ENCODE peak calls at places on chromosomes 11 and 22, in eight cellular contexts. H, W, S, C, V, Y, I and N are unnamed samples. For H3K4me1, the result is how much of the 10 kb centered on the place peaks cover.

GRCh38 chr11:76783901-76784813 is 1.0 kb downstream of the TSKU start:
- DNase-seq in H (peak), W (no peak), S (no peak), C (no peak), V (peak), Y (peak), I (peak), N (peak)

GRCh38 chr22:35477911-35478582 is 62.6 kb upstream of the RASD2 start:
- DNase-seq in H (no peak), W (peak), S (no peak), C (no peak), V (peak), Y (no peak), I (no peak), N (peak)

GRCh38 chr11:12411806-12412727 is 34.7 kb downstream of the PARVA start:
- DNase-seq in H (peak), W (peak), S (peak), C (peak), V (peak), Y (peak), I (no peak), N (peak)

GRCh38 chr11:126115820-126116319 is 53.2 kb upstream of the CDON start:
- DNase-seq in H (peak), W (peak), S (peak), C (peak), V (peak), Y (peak), I (peak), N (peak)

GRCh38 chr11:19447150-19447566 is 206.4 kb upstream of the E2F8 start:
- DNase-seq in H (no peak), W (no peak), S (no peak), C (no peak), V (no peak), Y (no peak), I (peak), N (no peak)

GRCh38 chr11:45285931-45286632 is at the start of gene SYT13:
- DNase-seq in H (peak), W (peak), S (no peak), C (no peak), V (no peak), Y (peak), I (no peak), N (peak)

GRCh38 chr11:85407648-85408047 is 219.5 kb downstream of the DLG2 start:
- DNase-seq in H (no peak), W (no peak), S (no peak), C (no peak), V (no peak), Y (no peak), I (no peak), N (no peak)

GRCh38 chr11:77055913-77056312 is 10.9 kb upstream of the CAPN5 start:
- DNase-seq in H (no peak), W (no peak), S (no peak), C (no peak), V (no peak), Y (no peak), I (no peak), N (no peak)

GRCh38 chr11:74925281-74925680 is 23.6 kb downstream of the XRRA1 start:
- DNase-seq in H (no peak), W (no peak), S (no peak), C (no peak), V (no peak), Y (no peak), I (no peak), N (no peak)

GRCh38 chr22:40180403-40180802 is 2.7 kb downstream of the TNRC6B start:
- DNase-seq in H (no peak), W (no peak), S (no peak), C (no peak), V (no peak), Y (no peak), I (no peak), N (no peak)

GRCh38 chr11:58768137-58768536 is 36.4 kb upstream of the GLYAT start:
- DNase-seq in H (no peak), W (no peak), S (no peak), C (no peak), V (no peak), Y (no peak), I (peak), N (no peak)

GRCh38 chr11:77129069-77129840 is 1.2 kb downstream of the MYO7A start:
- DNase-seq in H (no peak), W (no peak), S (no peak), C (no peak), V (no peak), Y (no peak), I (no peak), N (peak)

GRCh38 chr11:122155765-122156527 is 39.9 kb upstream of the BLID start:
- DNase-seq in H (no peak), W (no peak), S (no peak), C (no peak), V (no peak), Y (no peak), I (no peak), N (no peak)

GRCh38 chr11:13135385-13136271 is 126.5 kb downstream of the RASSF10 start:
- DNase-seq in H (no peak), W (no peak), S (no peak), C (no peak), V (no peak), Y (peak), I (no peak), N (no peak)

GRCh38 chr22:26489447-26490036 is 5.9 kb downstream of the SRRD start:
- DNase-seq in H (no peak), W (no peak), S (no peak), C (no peak), V (no peak), Y (no peak), I (no peak), N (no peak)

GRCh38 chr22:47793304-47794101 is 1031.1 kb downstream of the TBC1D22A start:
- DNase-seq in H (no peak), W (no peak), S (no peak), C (no peak), V (no peak), Y (no peak), I (no peak), N (no peak)

GRCh38 chr11:102494216-102494615 is 36.3 kb downstream of the MMP7 start:
- DNase-seq in H (peak), W (peak), S (no peak), C (no peak), V (no peak), Y (no peak), I (peak), N (no peak)

GRCh38 chr11:15720460-15720859 is 605.7 kb downstream of the INSC start:
- DNase-seq in H (no peak), W (no peak), S (no peak), C (no peak), V (no peak), Y (no peak), I (no peak), N (no peak)

GRCh38 chr11:11421509-11421908 is 68.5 kb upstream of the CSNK2A3 start:
- DNase-seq in H (no peak), W (no peak), S (no peak), C (no peak), V (no peak), Y (peak), I (no peak), N (no peak)

GRCh38 chr22:44918166-44918924 is 91.5 kb downstream of the PHF21B start:
- DNase-seq in H (no peak), W (no peak), S (no peak), C (peak), V (no peak), Y (no peak), I (peak), N (peak)

GRCh38 chr11:43933608-43934358 is 8.7 kb upstream of the C11orf96 start:
- DNase-seq in H (no peak), W (no peak), S (no peak), C (no peak), V (no peak), Y (peak), I (no peak), N (no peak)

GRCh38 chr11:21933095-21933494 is 259.8 kb upstream of the ANO5 start:
- DNase-seq in H (no peak), W (no peak), S (no peak), C (no peak), V (no peak), Y (no peak), I (no peak), N (no peak)

GRCh38 chr11:128448487-128448886 is 138.9 kb downstream of the ETS1 start:
- DNase-seq in H (peak), W (peak), S (no peak), C (no peak), V (no peak), Y (no peak), I (peak), N (peak)

GRCh38 chr11:128235958-128236357 is 351.4 kb downstream of the ETS1 start:
- DNase-seq in H (no peak), W (no peak), S (no peak), C (no peak), V (no peak), Y (no peak), I (no peak), N (no peak)

GRCh38 chr11:124070906-124071621 is 29.9 kb upstream of the OR10G7 start:
- DNase-seq in H (peak), W (peak), S (no peak), C (peak), V (peak), Y (peak), I (peak), N (peak)

GRCh38 chr22:37379085-37379484 is 48.2 kb downstream of the ELFN2 start:
- DNase-seq in H (no peak), W (no peak), S (no peak), C (no peak), V (no peak), Y (no peak), I (no peak), N (no peak)

GRCh38 chr11:93123351-93123898 is 74.4 kb downstream of the SLC36A4 start:
- DNase-seq in H (peak), W (no peak), S (no peak), C (no peak), V (peak), Y (no peak), I (no peak), N (no peak)

GRCh38 chr11:22392561-22392960 is 54.4 kb downstream of the SLC17A6 start:
- DNase-seq in H (no peak), W (no peak), S (no peak), C (no peak), V (no peak), Y (no peak), I (no peak), N (no peak)

GRCh38 chr11:117335399-117335798 is 7.7 kb downstream of the CEP164 start:
- DNase-seq in H (no peak), W (no peak), S (no peak), C (no peak), V (no peak), Y (no peak), I (no peak), N (no peak)

GRCh38 chr11:116207349-116207748 is 565.4 kb downstream of the BUD13 start:
- DNase-seq in H (no peak), W (no peak), S (no peak), C (no peak), V (no peak), Y (no peak), I (peak), N (no peak)

GRCh38 chr11:112082729-112083128 is 3.8 kb downstream of the TIMM8B start:
- DNase-seq in H (no peak), W (no peak), S (no peak), C (no peak), V (no peak), Y (no peak), I (no peak), N (no peak)

GRCh38 chr22:29044657-29045176 is 16.9 kb downstream of the C22orf31 start:
- DNase-seq in H (no peak), W (no peak), S (no peak), C (no peak), V (no peak), Y (no peak), I (peak), N (no peak)

GRCh38 chr11:36622431-36623136 is 24.5 kb upstream of the RAG2 start:
- DNase-seq in H (no peak), W (peak), S (no peak), C (no peak), V (no peak), Y (peak), I (no peak), N (no peak)

GRCh38 chr11:125165111-125165663 is 636 bp downstream of the PKNOX2 start:
- DNase-seq in H (peak), W (peak), S (no peak), C (no peak), V (peak), Y (peak), I (no peak), N (peak)

GRCh38 chr22:45576273-45576625 is 73.6 kb downstream of the FBLN1 start:
- DNase-seq in H (no peak), W (no peak), S (no peak), C (no peak), V (no peak), Y (no peak), I (no peak), N (peak)

GRCh38 chr22:20413217-20414058 is 19.5 kb downstream of the ZNF74 start:
- DNase-seq in H (no peak), W (no peak), S (no peak), C (peak), V (no peak), Y (no peak), I (no peak), N (no peak)

GRCh38 chr11:123487157-123487744 is 57.2 kb downstream of the GRAMD1B start:
- DNase-seq in H (no peak), W (no peak), S (no peak), C (no peak), V (no peak), Y (no peak), I (no peak), N (no peak)

GRCh38 chr11:127130321-127130720 is 129.8 kb upstream of the KIRREL3 start:
- DNase-seq in H (no peak), W (no peak), S (no peak), C (no peak), V (no peak), Y (no peak), I (no peak), N (no peak)

GRCh38 chr22:20509344-20510047 is 2.1 kb downstream of the MED15 start:
- DNase-seq in H (peak), W (peak), S (peak), C (peak), V (peak), Y (peak), I (peak), N (peak)

DNA sequence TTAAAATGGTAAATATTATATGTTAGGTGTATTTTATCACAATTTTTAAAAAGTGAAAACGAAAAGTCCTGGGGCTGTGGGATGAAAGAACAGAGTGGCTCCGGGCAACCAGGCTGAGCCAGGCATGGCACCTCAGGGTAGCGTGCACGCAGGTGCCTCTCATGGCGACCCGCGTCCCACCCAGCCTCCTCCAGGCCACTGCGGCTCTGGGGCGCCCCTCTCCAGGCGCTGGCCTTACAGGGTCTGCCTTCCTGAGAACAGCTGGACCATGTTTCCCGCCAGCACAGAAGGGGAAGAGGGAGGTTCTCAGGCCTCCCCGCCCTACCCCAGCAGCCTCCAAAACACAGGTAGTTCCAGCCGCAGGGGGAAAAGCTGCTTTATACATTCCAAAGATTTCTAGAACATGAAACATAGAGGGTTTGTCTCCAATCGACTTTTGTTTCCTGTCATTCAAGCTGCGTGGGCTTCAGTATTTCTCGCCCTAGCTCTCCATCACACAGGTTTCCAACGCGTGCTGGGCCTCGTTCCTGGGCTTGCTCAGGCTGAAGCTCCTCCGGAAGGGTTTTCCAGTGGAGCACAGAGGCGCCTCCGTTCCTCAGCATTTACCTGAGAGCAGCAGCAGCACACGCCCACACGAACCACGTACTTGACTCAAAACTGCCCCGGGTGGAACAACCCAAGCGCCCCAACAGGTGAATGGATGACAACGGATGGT is 10.5 kb downstream of the EHD1 start:
- DNase-seq in H (no peak), W (no peak), S (no peak), C (no peak), V (no peak), Y (no peak), I (no peak), N (no peak)
- H3K4me1 ChIP-seq in H (half or more), W (half or more), S (half or more), C (half or more), V (under half), Y (under half), I (under half), N (under half)

GRCh38 chr11:118521892-118522311 is 5.4 kb upstream of the TTC36 start:
- DNase-seq in H (no peak), W (no peak), S (no peak), C (no peak), V (no peak), Y (no peak), I (no peak), N (no peak)

GRCh38 chr11:118524757-118525465 is 2.4 kb upstream of the TTC36 start:
- DNase-seq in H (no peak), W (no peak), S (no peak), C (no peak), V (no peak), Y (no peak), I (no peak), N (no peak)

GRCh38 chr11:118524356-118524755 is 2.9 kb upstream of the TTC36 start:
- DNase-seq in H (no peak), W (no peak), S (no peak), C (no peak), V (no peak), Y (no peak), I (no peak), N (no peak)

GRCh38 chr11:118519549-118519948 is 7.7 kb upstream of the TTC36 start:
- DNase-seq in H (no peak), W (no peak), S (no peak), C (no peak), V (no peak), Y (no peak), I (peak), N (no peak)

DNA sequence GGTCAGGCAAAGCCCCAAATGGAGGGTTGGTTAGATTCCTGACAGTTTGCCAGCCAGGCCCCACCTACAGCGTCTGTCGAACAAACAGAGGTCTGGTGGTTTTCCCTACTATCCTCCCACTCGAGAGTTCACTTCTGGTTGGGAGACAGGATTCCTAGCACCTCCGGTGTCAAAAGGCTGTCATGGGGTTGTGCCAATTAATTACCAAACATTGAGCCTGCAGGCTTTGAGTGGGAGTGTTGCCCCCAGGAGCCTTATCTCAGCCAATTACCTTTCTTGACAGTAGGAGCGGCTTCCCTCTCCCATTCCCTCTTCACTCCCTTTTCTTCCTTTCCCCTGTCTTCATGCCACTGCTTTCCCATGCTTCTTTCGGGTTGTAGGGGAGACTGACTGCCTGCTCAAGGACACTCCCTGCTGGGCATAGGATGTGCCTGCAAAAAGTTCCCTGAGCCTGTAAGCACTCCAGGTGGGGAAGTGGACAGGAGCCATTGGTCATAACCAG is 4.7 kb upstream of the TTC36 start:
- DNase-seq in H (no peak), W (no peak), S (no peak), C (no peak), V (no peak), Y (peak), I (no peak), N (no peak)
- TF ChIP-seq CTCF in H (no peak), W (peak), S (peak), C (peak), V (no peak), Y (peak), I (peak), N (peak)

GRCh38 chr11:2445107-2445947 is 519 bp downstream of the KCNQ1 start:
- DNase-seq in H (peak), W (no peak), S (no peak), C (peak), V (no peak), Y (peak), I (peak), N (peak)
- H3K27ac ChIP-seq in H (peak), W (peak), S (no peak), C (peak), V (no peak), Y (no peak), I (no peak), N (peak)

GRCh38 chr11:96197801-96198465 is 145.1 kb downstream of the MAML2 start:
- DNase-seq in H (no peak), W (no peak), S (no peak), C (no peak), V (no peak), Y (no peak), I (no peak), N (no peak)

GRCh38 chr11:96196074-96196787 is 146.8 kb downstream of the MAML2 start:
- DNase-seq in H (no peak), W (no peak), S (no peak), C (no peak), V (no peak), Y (no peak), I (no peak), N (no peak)

GRCh38 chr11:96191752-96192151 is 151.2 kb downstream of the MAML2 start:
- DNase-seq in H (no peak), W (no peak), S (no peak), C (no peak), V (no peak), Y (no peak), I (no peak), N (no peak)

GRCh38 chr11:96197221-96197620 is 145.8 kb downstream of the MAML2 start:
- DNase-seq in H (no peak), W (no peak), S (no peak), C (no peak), V (no peak), Y (no peak), I (no peak), N (no peak)

DNA sequence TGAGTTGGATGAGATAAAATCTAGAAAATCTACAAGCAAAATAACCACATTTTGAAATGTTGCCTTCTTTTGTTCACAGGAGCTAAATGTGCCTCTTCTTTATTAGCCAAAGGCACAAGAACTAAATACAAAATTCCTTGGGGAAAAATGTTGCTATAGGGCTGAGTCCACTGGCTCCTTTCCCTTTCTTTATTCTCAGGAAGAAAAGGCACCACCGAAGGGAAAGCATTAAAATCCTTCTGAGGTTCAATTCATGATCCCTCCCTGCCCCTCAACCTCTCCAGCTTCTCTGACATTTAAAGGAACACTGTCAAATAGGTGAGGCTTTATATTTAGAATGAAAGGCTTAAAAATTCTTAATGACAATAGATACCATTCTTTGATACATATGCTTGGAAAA is 148.4 kb downstream of the MAML2 start:
- DNase-seq in H (no peak), W (no peak), S (no peak), C (no peak), V (no peak), Y (no peak), I (no peak), N (no peak)
- H3K4me1 ChIP-seq in H (under half), W (under half), S (under half), C (under half), V (under half), Y (under half), I (under half), N (under half)

GRCh38 chr11:131504199-131504949 is 134.0 kb downstream of the NTM start:
- DNase-seq in H (peak), W (peak), S (no peak), C (no peak), V (no peak), Y (peak), I (no peak), N (no peak)
- TF ChIP-seq CTCF in H (no peak), W (no peak), S (no peak), C (no peak), V (no peak), Y (peak), I (no peak), N (no peak)

GRCh38 chr11:8989411-8989810 is 14.4 kb downstream of the NRIP3 start:
- DNase-seq in H (no peak), W (no peak), S (no peak), C (no peak), V (no peak), Y (no peak), I (no peak), N (no peak)
- H3K27ac ChIP-seq in H (no peak), W (no peak), S (no peak), C (no peak), V (no peak), Y (no peak), I (no peak), N (no peak)

GRCh38 chr11:1504164-1504563 is 17.6 kb upstream of the MOB2 start:
- DNase-seq in H (no peak), W (no peak), S (no peak), C (peak), V (no peak), Y (no peak), I (no peak), N (peak)
- H3K4me1 ChIP-seq in H (half or more), W (under half), S (under half), C (half or more), V (under half), Y (under half), I (under half), N (under half)